ENCODE peak calls at places on chromosomes 1 and 21, in four cellular contexts. S is K562, Y is HL-60, D is GM12891. O is an unnamed sample.

GRCh38 chr1:226778657-226779058 is 39.6 kb upstream of the ITPKB start:
- DNase-seq in S (no peak), Y (no peak), D (no peak), O (no peak)

GRCh38 chr1:233448290-233448689 is 120.8 kb downstream of the MAP3K21 start:
- DNase-seq in S (peak), Y (no peak), D (no peak), O (no peak)

GRCh38 chr1:21815724-21816311 is 3.8 kb downstream of the LDLRAD2 start:
- DNase-seq in S (no peak), Y (peak), D (no peak), O (no peak)

GRCh38 chr1:18234790-18235242 is 127.2 kb downstream of the IGSF21 start:
- DNase-seq in S (peak), Y (peak), D (peak), O (no peak)

GRCh38 chr1:58460469-58460868 is 86.1 kb downstream of the OMA1 start:
- DNase-seq in S (peak), Y (no peak), D (no peak), O (no peak)

GRCh38 chr1:151920147-151920546 is 10.8 kb upstream of the THEM4 start:
- DNase-seq in S (no peak), Y (peak), D (no peak), O (peak)

GRCh38 chr1:47507921-47508894 is 70.4 kb downstream of the FOXD2 start:
- DNase-seq in S (peak), Y (no peak), D (no peak), O (no peak)

GRCh38 chr1:222339371-222339947 is 208.4 kb downstream of the HHIPL2 start:
- DNase-seq in S (no peak), Y (no peak), D (no peak), O (no peak)

GRCh38 chr1:243798726-243799125 is 51.3 kb downstream of the AKT3 start:
- DNase-seq in S (no peak), Y (no peak), D (no peak), O (no peak)

GRCh38 chr1:228500901-228501871 is 14.0 kb downstream of the RNF187 start:
- DNase-seq in S (peak), Y (peak), D (peak), O (peak)

GRCh38 chr1:90773812-90774211 is 56.7 kb upstream of the BARHL2 start:
- DNase-seq in S (no peak), Y (no peak), D (no peak), O (no peak)

GRCh38 chr1:12450831-12451559 is 167.0 kb downstream of the DHRS3 start:
- DNase-seq in S (no peak), Y (no peak), D (no peak), O (no peak)

GRCh38 chr1:115837762-115838421 is 3.0 kb downstream of the NHLH2 start:
- DNase-seq in S (no peak), Y (no peak), D (peak), O (no peak)

GRCh38 chr1:45542591-45542990 is 8.0 kb upstream of the AKR1A1 start:
- DNase-seq in S (peak), Y (no peak), D (no peak), O (no peak)

GRCh38 chr21:41642399-41642798 is 124.5 kb downstream of the RIPK4 start:
- DNase-seq in S (no peak), Y (no peak), D (no peak), O (no peak)

GRCh38 chr1:58649555-58649954 is 50.3 kb downstream of the MYSM1 start:
- DNase-seq in S (peak), Y (peak), D (no peak), O (no peak)

GRCh38 chr1:117009132-117009531 is 7.6 kb downstream of the CD101 start:
- DNase-seq in S (no peak), Y (peak), D (no peak), O (no peak)

GRCh38 chr1:233113009-233113712 is 162.8 kb downstream of the NTPCR start:
- DNase-seq in S (peak), Y (peak), D (no peak), O (peak)

GRCh38 chr1:194919146-194919545 is 1689.1 kb downstream of the KCNT2 start:
- DNase-seq in S (no peak), Y (no peak), D (no peak), O (no peak)

GRCh38 chr1:30875197-30875596 is 33.4 kb downstream of the SDC3 start:
- DNase-seq in S (no peak), Y (no peak), D (no peak), O (no peak)

GRCh38 chr1:159752135-159752580 is 28.6 kb upstream of the DUSP23 start:
- DNase-seq in S (no peak), Y (no peak), D (no peak), O (no peak)

GRCh38 chr1:27016376-27016775 is 3.7 kb upstream of the TENT5B start:
- DNase-seq in S (no peak), Y (no peak), D (no peak), O (no peak)

GRCh38 chr1:9362488-9362887 is 69.8 kb downstream of the SPSB1 start:
- DNase-seq in S (no peak), Y (peak), D (no peak), O (no peak)

GRCh38 chr21:45364464-45365185 is 40.3 kb upstream of the COL18A1 start:
- DNase-seq in S (no peak), Y (no peak), D (no peak), O (no peak)

GRCh38 chr1:173479649-173480048 is 2.5 kb downstream of the PRDX6 start:
- DNase-seq in S (peak), Y (no peak), D (no peak), O (no peak)

GRCh38 chr1:210698661-210699060 is 370.0 kb downstream of the HHAT start:
- DNase-seq in S (no peak), Y (no peak), D (no peak), O (no peak)

GRCh38 chr1:172449012-172449584 is 5.2 kb upstream of the PIGC start:
- DNase-seq in S (peak), Y (peak), D (no peak), O (no peak)

GRCh38 chr21:41678016-41678935 is 88.6 kb downstream of the RIPK4 start:
- DNase-seq in S (no peak), Y (no peak), D (no peak), O (no peak)

GRCh38 chr1:243409284-243409683 is 153.4 kb downstream of the SDCCAG8 start:
- DNase-seq in S (peak), Y (no peak), D (no peak), O (no peak)

GRCh38 chr1:27959792-27960603 is at the start of gene XKR8:
- DNase-seq in S (peak), Y (peak), D (peak), O (peak)

GRCh38 chr1:12341667-12342066 is 111.8 kb downstream of the VPS13D start:
- DNase-seq in S (no peak), Y (no peak), D (no peak), O (no peak)

GRCh38 chr1:93471911-93472310 is 24.0 kb downstream of the FNBP1L start:
- DNase-seq in S (no peak), Y (no peak), D (no peak), O (no peak)

GRCh38 chr1:59361766-59362165 is 64.9 kb downstream of the FGGY start:
- DNase-seq in S (peak), Y (no peak), D (no peak), O (no peak)

GRCh38 chr1:44118682-44119081 is at the start of gene KLF17:
- DNase-seq in S (no peak), Y (no peak), D (no peak), O (no peak)
- TF ChIP-seq SPI1 in S (no peak), Y (no peak), D (no peak), O (no peak)

DNA sequence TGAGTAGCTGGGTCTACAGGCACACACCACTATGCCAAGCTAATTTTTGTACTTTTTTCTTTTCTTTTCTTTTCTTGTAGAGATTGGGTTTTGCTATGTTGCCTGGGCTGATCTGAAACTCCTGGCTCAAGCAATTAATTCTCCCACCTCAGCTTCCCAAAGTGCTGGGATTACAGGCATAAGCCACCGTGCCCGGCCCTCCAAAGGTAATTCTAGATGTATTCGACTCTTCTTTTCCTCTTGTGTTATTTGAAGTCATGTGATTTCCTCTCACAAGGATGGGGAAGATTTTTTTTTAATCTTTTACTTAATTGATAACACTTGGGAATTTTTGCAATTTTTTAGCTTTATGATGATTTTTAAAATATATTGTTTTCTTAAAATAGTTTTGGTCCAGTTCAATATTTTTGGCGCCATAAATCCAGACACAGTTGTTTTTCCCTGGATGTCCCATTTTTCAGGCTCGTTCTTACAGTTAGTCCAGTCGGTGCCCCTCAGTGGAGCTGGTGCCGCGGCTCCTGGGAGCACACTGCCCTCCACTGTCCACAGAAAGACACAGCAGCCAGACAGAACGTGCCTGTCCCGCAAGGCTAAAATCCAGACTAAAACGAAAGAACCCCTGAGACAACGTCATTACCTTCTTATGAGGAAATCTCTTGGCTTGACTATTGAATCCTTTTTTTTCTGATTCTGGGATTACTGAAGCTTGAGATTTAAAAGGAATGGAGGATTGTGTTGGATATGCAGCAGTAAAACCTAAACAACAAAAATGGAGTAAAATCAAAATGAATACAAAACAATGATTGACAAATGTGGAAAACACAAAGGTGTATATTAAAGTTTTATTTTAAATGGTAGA is 22.4 kb downstream of the STPG1 start:
- DNase-seq in S (peak), Y (peak), D (no peak), O (no peak)
- TF ChIP-seq SPI1 in S (no peak), Y (no peak), D (no peak), O (no peak)

GRCh38 chr1:10965621-10966226 is 46.7 kb upstream of the TARDBP start:
- DNase-seq in S (no peak), Y (peak), D (no peak), O (peak)
- TF ChIP-seq SPI1 in S (no peak), Y (no peak), D (no peak), O (no peak)

GRCh38 chr1:64469977-64470669 is at the start of gene CACHD1:
- DNase-seq in S (no peak), Y (peak), D (peak), O (no peak)

GRCh38 chr1:64469614-64469976 is 334 bp upstream of the CACHD1 start:
- DNase-seq in S (no peak), Y (no peak), D (no peak), O (no peak)

GRCh38 chr1:64471724-64472276 is 1.9 kb downstream of the CACHD1 start:
- DNase-seq in S (no peak), Y (no peak), D (no peak), O (no peak)

GRCh38 chr1:64471218-64471719 is 1.3 kb downstream of the CACHD1 start:
- DNase-seq in S (no peak), Y (no peak), D (no peak), O (no peak)

DNA sequence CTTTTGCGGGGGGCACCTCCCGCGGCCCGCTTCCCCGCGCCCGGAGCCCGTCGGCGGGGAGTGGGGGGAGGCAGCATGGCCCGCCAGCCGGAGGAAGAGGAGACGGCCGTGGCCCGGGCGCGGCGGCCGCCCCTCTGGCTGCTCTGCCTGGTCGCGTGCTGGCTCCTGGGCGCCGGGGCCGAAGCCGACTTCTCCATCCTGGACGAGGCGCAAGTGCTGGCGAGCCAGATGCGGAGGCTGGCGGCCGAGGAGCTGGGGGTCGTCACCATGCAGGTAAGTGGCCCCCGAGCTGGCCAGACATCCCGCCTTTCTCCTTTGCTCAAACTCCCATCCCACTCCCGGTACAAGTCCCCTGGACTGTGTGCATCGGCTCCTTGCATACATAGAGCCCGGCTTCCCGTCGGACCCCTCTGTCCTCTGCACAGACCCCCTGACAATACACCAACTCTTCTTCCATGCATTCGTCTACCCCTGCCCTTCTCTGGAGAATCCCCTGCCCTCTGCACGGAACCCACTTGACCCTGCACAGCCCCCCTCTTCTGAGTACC is 815 bp downstream of the CACHD1 start:
- DNase-seq in S (no peak), Y (peak), D (peak), O (no peak)
- TF ChIP-seq SPI1 in S (no peak), Y (no peak), D (no peak), O (no peak)